ENCODE peak calls at places on chromosomes 11 and 22, in seven cellular contexts. R is B cell, V is ACHN, O is C1 segment of cervical spinal cord, Z is NCI-H345, K is HT1080, D is colonic mucosa. J is an unnamed sample.
A peak's percentile ranks its signal among the peaks of the same experiment; 100 is the strongest.

GRCh38 chr11:58731819-58732218 is at the start of gene GLYAT:
- DNase-seq in R (no peak), V (no peak), O (no peak), Z (no peak), K (no peak), D (no peak), J (no peak)

GRCh38 chr11:1410366-1411291 is 20.9 kb downstream of the BRSK2 start:
- DNase-seq in R (no peak), V (no peak), O (no peak), Z (no peak), K (no peak), D (no peak), J (no peak)

GRCh38 chr11:120612363-120613263 is 101.1 kb downstream of the GRIK4 start:
- DNase-seq in R (no peak), V (peak; percentile 22), O (no peak), Z (no peak), K (peak; percentile 76), D (peak; percentile 53), J (peak; percentile 74)

GRCh38 chr11:124669193-124669592 is 4.3 kb downstream of the SIAE start:
- DNase-seq in R (peak; percentile 69), V (peak; percentile 47), O (no peak), Z (peak; percentile 28), K (peak; percentile 48), D (peak; percentile 71), J (peak; percentile 74)

GRCh38 chr11:66933508-66933907 is 24.7 kb downstream of the PC start:
- DNase-seq in R (no peak), V (no peak), O (no peak), Z (no peak), K (no peak), D (no peak), J (no peak)

GRCh38 chr11:79262221-79262620 is 178.6 kb downstream of the TENM4 start:
- DNase-seq in R (no peak), V (no peak), O (no peak), Z (no peak), K (no peak), D (no peak), J (no peak)

GRCh38 chr11:6587360-6587953 is 16.0 kb downstream of the RRP8 start:
- DNase-seq in R (no peak), V (no peak), O (no peak), Z (no peak), K (no peak), D (peak; percentile 11), J (no peak)

GRCh38 chr11:65788801-65789200 is 1.9 kb downstream of the OVOL1 start:
- DNase-seq in R (no peak), V (no peak), O (no peak), Z (no peak), K (no peak), D (peak; percentile 30), J (no peak)

GRCh38 chr22:21703684-21704316 is 31.8 kb downstream of the YPEL1 start:
- DNase-seq in R (no peak), V (no peak), O (no peak), Z (no peak), K (no peak), D (no peak), J (no peak)

GRCh38 chr22:39097098-39098020 is at the start of gene APOBEC3H:
- DNase-seq in R (no peak), V (peak; percentile 8), O (no peak), Z (no peak), K (peak; percentile 46), D (no peak), J (peak; percentile 22)

GRCh38 chr22:46749682-46750529 is 11.9 kb upstream of the CERK start:
- DNase-seq in R (no peak), V (no peak), O (no peak), Z (no peak), K (no peak), D (no peak), J (no peak)

GRCh38 chr11:110527146-110527545 is 97.4 kb downstream of the FDX1 start:
- DNase-seq in R (no peak), V (no peak), O (no peak), Z (no peak), K (no peak), D (no peak), J (no peak)

GRCh38 chr11:102139081-102139498 is 28.8 kb downstream of the YAP1 start:
- DNase-seq in R (no peak), V (no peak), O (no peak), Z (no peak), K (peak; percentile 91), D (no peak), J (peak; percentile 51)

GRCh38 chr11:83736689-83737088 is 450.5 kb upstream of the CCDC90B start:
- DNase-seq in R (no peak), V (no peak), O (no peak), Z (peak; percentile 10), K (no peak), D (no peak), J (no peak)

GRCh38 chr11:57311109-57311936 is 13.4 kb downstream of the TNKS1BP1 start:
- DNase-seq in R (no peak), V (peak; percentile 91), O (peak; percentile 74), Z (no peak), K (peak; percentile 97), D (peak; percentile 94), J (peak; percentile 96)